ENCODE peak calls at places on chromosomes 5 and 9, in four cellular contexts. C is transverse colon, N is lower lobe of right lung, F is dorsolateral prefrontal cortex. T is an unnamed sample.
A peak's percentile ranks its signal among the peaks of the same experiment; 100 is the strongest.

GRCh38 chr5:112049738-112050137 is 292.7 kb upstream of the NREP start:
- DNase-seq in C (no peak), F (no peak), N (no peak), T (no peak)

GRCh38 chr5:1663186-1663585 is 136.5 kb downstream of the MRPL36 start:
- DNase-seq in C (no peak), F (no peak), N (no peak), T (no peak)

GRCh38 chr9:98795970-98796363 is 388 bp downstream of the ANKS6 start:
- DNase-seq in F (no peak), N (no peak), C (no peak), T (no peak)

GRCh38 chr9:16627967-16628366 is 242.5 kb downstream of the BNC2 start:
- DNase-seq in F (no peak), N (no peak), C (no peak), T (no peak)

GRCh38 chr5:68673451-68674180 is 420.2 kb upstream of the SLC30A5 start:
- DNase-seq in N (no peak), C (no peak), F (no peak), T (no peak)

GRCh38 chr5:39360483-39361071 is 3.7 kb downstream of the C9 start:
- DNase-seq in C (no peak), N (no peak), F (no peak), T (no peak)

GRCh38 chr5:167576928-167577327 is 714.5 kb upstream of the WWC1 start:
- DNase-seq in N (no peak), F (no peak), C (no peak), T (no peak)

GRCh38 chr5:132785355-132785754 is 8.3 kb upstream of the SEPTIN8 start:
- DNase-seq in F (no peak), C (no peak), N (no peak), T (no peak)

GRCh38 chr5:154196955-154197652 is 6.6 kb downstream of the GALNT10 start:
- DNase-seq in F (no peak), N (no peak), C (no peak), T (no peak)

GRCh38 chr9:133768859-133769510 is 30.8 kb upstream of the SARDH start:
- DNase-seq in C (no peak), N (peak; percentile 39), F (no peak), T (peak; percentile 66)

GRCh38 chr5:172498431-172499129 is 44.3 kb upstream of the SH3PXD2B start:
- DNase-seq in F (no peak), N (no peak), C (no peak), T (peak; percentile 50)

GRCh38 chr5:169757016-169757415 is 119.9 kb downstream of the DOCK2 start:
- DNase-seq in N (no peak), C (no peak), F (no peak), T (no peak)

GRCh38 chr5:116520706-116521105 is 53.9 kb downstream of the SEMA6A start:
- DNase-seq in C (no peak), F (no peak), N (no peak), T (no peak)

GRCh38 chr9:133960568-133961129 is 31.5 kb downstream of the VAV2 start:
- DNase-seq in F (no peak), N (peak; percentile 73), C (no peak), T (no peak)

GRCh38 chr5:154755361-154756202 is at the start of gene LARP1:
- DNase-seq in C (peak; percentile 42), N (peak; percentile 63), F (peak; percentile 26), T (no peak)

GRCh38 chr5:35436441-35437057 is 181.1 kb upstream of the SPEF2 start:
- DNase-seq in C (no peak), F (no peak), N (no peak), T (no peak)

GRCh38 chr9:78601957-78602565 is 305.1 kb downstream of the PSAT1 start:
- DNase-seq in C (no peak), N (no peak), F (no peak), T (no peak)

GRCh38 chr9:107698779-107699564 is 209.4 kb upstream of the KLF4 start:
- DNase-seq in F (no peak), N (no peak), C (no peak), T (no peak)

GRCh38 chr9:28779240-28779639 is 1206.0 kb upstream of the C9orf72 start:
- DNase-seq in F (no peak), C (no peak), N (no peak), T (no peak)

GRCh38 chr5:78235289-78235688 is 59.2 kb downstream of the AP3B1 start:
- DNase-seq in C (no peak), F (no peak), N (no peak), T (no peak)

GRCh38 chr5:32098291-32098690 is 75.8 kb downstream of the GOLPH3 start:
- DNase-seq in F (no peak), C (no peak), N (no peak), T (no peak)

GRCh38 chr9:90340421-90340820 is 302.2 kb downstream of the DIRAS2 start:
- DNase-seq in N (no peak), C (no peak), F (no peak), T (no peak)

DNA sequence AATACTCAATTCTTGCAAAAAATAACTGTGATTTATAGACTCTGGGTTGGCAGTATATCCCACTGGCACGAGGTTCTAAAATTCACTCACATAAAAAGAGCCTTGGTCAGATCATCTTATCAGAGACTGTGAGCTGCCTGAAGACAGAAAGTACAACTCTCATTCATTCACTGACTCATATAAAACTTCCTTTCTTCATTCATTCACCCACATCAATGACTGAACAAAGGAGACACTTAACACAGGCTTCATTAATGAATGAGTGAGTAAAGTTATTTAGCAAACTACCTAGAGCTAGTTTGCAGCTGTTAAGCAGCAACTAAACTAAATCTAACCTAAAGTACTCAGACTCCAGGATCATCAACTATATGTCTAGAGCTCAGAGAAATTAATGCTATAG is 214.7 kb downstream of the DENND1A start:
- DNase-seq in N (no peak), C (no peak), F (no peak), T (no peak)
- H3K4me3 ChIP-seq in N (no peak overlapping the region), C (no peak overlapping the region), F (no peak overlapping the region), T (no peak overlapping the region)

GRCh38 chr9:123338710-123339665 is 17.0 kb upstream of the CRB2 start:
- DNase-seq in C (peak; percentile 68), N (peak; percentile 62), F (no peak), T (no peak)
- H3K4me3 ChIP-seq in C (peak overlapping the region; percentile 1), N (peak overlapping the region; percentile 42), F (no peak overlapping the region), T (peak overlapping the region; percentile 58)

DNA sequence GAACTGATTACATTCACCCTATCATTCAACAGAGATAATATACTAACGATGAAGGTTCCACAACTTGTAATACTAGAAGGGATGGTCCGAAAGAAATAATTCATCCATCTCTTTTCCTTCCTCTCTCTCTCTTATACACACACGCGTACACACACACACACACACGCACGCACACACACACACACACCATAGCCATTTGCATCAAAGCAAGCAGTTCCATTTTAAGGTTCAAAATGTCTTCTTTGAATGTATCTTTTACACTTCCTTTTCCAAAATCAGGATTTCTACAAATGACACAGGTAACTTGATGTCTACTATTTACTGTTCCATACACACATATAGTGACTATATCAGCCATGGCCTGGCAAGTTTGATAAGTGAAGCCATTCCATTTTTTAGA is 932 bp downstream of the GDA start:
- DNase-seq in C (no peak), F (no peak), N (no peak), T (no peak)
- H3K4me3 ChIP-seq in C (peak overlapping the region; percentile 37), F (peak overlapping the region; percentile 49), N (no peak overlapping the region), T (no peak overlapping the region)

GRCh38 chr5:55519001-55519400 is 15.8 kb downstream of the PLPP1 start:
- DNase-seq in N (no peak), C (no peak), F (no peak), T (no peak)
- H3K4me3 ChIP-seq in N (no peak overlapping the region), C (no peak overlapping the region), F (no peak overlapping the region), T (no peak overlapping the region)

GRCh38 chr9:19550009-19550408 is 141.2 kb downstream of the ACER2 start:
- DNase-seq in N (no peak), F (no peak), C (no peak), T (no peak)

GRCh38 chr9:19552693-19553092 is 143.9 kb downstream of the ACER2 start:
- DNase-seq in F (no peak), C (no peak), N (no peak), T (no peak)

GRCh38 chr9:19552282-19552681 is 143.5 kb downstream of the ACER2 start:
- DNase-seq in C (no peak), F (no peak), N (no peak), T (no peak)

GRCh38 chr9:19553441-19553840 is 144.6 kb downstream of the ACER2 start:
- DNase-seq in C (no peak), N (no peak), F (no peak), T (no peak)

DNA sequence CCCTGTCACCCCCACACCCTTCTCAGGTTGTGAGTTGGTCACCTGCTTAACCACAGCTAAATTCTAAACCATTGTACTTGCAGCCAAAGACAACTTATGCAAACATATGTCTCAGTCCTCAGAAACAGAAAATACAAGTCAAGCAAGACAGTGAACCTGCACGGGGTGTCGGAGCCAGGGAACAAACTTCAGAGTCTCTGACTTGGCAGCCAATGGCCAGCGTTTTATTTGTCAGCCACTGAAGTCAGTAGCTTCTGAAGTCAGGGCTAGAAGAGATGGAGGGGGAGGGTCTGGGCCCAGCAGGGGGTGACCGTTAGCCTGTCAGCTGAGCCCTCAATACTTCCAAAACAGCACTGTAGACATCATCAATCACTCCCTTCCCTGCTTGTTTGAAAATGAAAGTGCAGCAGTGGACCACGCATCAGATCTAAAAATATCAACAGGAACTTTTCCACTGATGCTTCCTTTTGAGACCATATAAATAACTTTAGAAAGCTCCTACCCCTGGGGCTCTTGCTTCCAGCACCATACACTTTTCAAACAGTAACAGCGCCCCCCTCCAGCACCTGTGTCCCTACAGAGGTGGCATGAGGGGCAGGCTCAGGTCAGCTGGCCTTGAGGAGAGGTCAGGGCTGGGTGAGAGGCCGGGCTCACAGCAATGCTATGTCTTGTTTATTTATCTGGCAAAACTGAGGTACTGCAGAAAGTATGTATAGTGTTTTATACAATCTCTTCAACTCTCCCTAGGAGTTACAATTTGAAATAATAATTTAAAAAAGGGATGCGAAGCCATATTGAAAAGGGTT is 142.5 kb downstream of the ACER2 start:
- DNase-seq in C (no peak), N (no peak), F (no peak), T (no peak)
- H3K4me3 ChIP-seq in C (no peak overlapping the region), N (no peak overlapping the region), F (no peak overlapping the region), T (peak overlapping the region; percentile 54)

GRCh38 chr5:88396635-88397285 is 128.1 kb upstream of the TMEM161B start:
- DNase-seq in C (no peak), F (peak; percentile 21), N (no peak), T (no peak)
- H3K4me3 ChIP-seq in C (no peak overlapping the region), F (peak overlapping the region; percentile 31), N (no peak overlapping the region), T (peak overlapping the region; percentile 58)